ENCODE peak calls at places on chromosomes 12 and 14, in four cellular contexts. One of them, this sample, is unnamed.

GRCh38 chr12:2895511-2895910 is 4.8 kb downstream of the TULP3 start:
- DNase-seq in NCI-H1092: no peak
- DNase-seq in HepG2: no peak
- DNase-seq in heart right ventricle: no peak
- DNase-seq in this sample: no peak

GRCh38 chr12:125017801-125018200 is 24.4 kb downstream of the BRI3BP start:
- DNase-seq in NCI-H1092: no peak
- DNase-seq in HepG2: no peak
- DNase-seq in heart right ventricle: no peak
- DNase-seq in this sample: no peak

GRCh38 chr12:13843841-13844240 is 137.6 kb downstream of the GRIN2B start:
- DNase-seq in NCI-H1092: no peak
- DNase-seq in HepG2: no peak
- DNase-seq in heart right ventricle: no peak
- DNase-seq in this sample: no peak

GRCh38 chr14:32109676-32110075 is 32.6 kb downstream of the ARHGAP5 start:
- DNase-seq in NCI-H1092: no peak
- DNase-seq in HepG2: no peak
- DNase-seq in heart right ventricle: no peak
- DNase-seq in this sample: no peak

GRCh38 chr14:89029961-89030694 is 205.7 kb downstream of the TTC8 start:
- DNase-seq in NCI-H1092: no peak
- DNase-seq in HepG2: no peak
- DNase-seq in heart right ventricle: no peak
- DNase-seq in this sample: no peak

GRCh38 chr14:91295276-91295845 is 50.9 kb upstream of the GPR68 start:
- DNase-seq in NCI-H1092: no peak
- DNase-seq in HepG2: no peak
- DNase-seq in heart right ventricle: no peak
- DNase-seq in this sample: no peak

GRCh38 chr12:130337476-130338303 is at the start of gene PIWIL1:
- DNase-seq in NCI-H1092: no peak
- DNase-seq in HepG2: no peak
- DNase-seq in heart right ventricle: no peak
- DNase-seq in this sample: no peak

GRCh38 chr14:69332782-69333395 is 65.2 kb downstream of the ERH start:
- DNase-seq in NCI-H1092: no peak
- DNase-seq in HepG2: no peak
- DNase-seq in heart right ventricle: no peak
- DNase-seq in this sample: no peak

GRCh38 chr12:65728913-65729793 is 95.1 kb upstream of the HMGA2 start:
- DNase-seq in NCI-H1092: no peak
- DNase-seq in HepG2: no peak
- DNase-seq in heart right ventricle: no peak
- DNase-seq in this sample: peak; percentile 80

This sample was measured in ecto neural progenitor cell.